ENCODE peak calls at places on chromosomes 12 and 14, in seven cellular contexts. C is AG04450; F is upper lobe of right lung; S is cardiac muscle cell; J is stomach; Q is CD8-positive, alpha-beta memory T cell; I is psoas muscle. E is an unnamed sample.

GRCh38 chr12:49763006-49763591 is 21.7 kb downstream of the TMBIM6 start:
- DNase-seq in C (no peak), F (peak; percentile 82), S (peak; percentile 65), J (peak; percentile 78), Q (peak; percentile 64), I (peak; percentile 85), E (no peak)

GRCh38 chr14:103846008-103846568 is 1.3 kb downstream of the PPP1R13B start:
- DNase-seq in C (no peak), F (no peak), S (no peak), J (no peak), Q (no peak), I (no peak), E (no peak)

GRCh38 chr14:101630056-101630960 is 69.0 kb downstream of the DIO3 start:
- DNase-seq in C (no peak), F (no peak), S (no peak), J (no peak), Q (no peak), I (no peak), E (no peak)

GRCh38 chr14:57189070-57189469 is 79.6 kb downstream of the EXOC5 start:
- DNase-seq in C (no peak), F (no peak), S (peak; percentile 45), J (no peak), Q (no peak), I (no peak), E (no peak)

GRCh38 chr12:108744021-108744897 is 12.9 kb upstream of the CORO1C start:
- DNase-seq in C (no peak), F (no peak), S (no peak), J (no peak), Q (no peak), I (no peak), E (no peak)

GRCh38 chr14:37194698-37195097 is 3.0 kb upstream of the MIPOL1 start:
- DNase-seq in C (no peak), F (no peak), S (no peak), J (no peak), Q (no peak), I (no peak), E (no peak)

GRCh38 chr12:93846936-93847516 is 169.9 kb downstream of the CRADD start:
- DNase-seq in C (no peak), F (no peak), S (no peak), J (no peak), Q (no peak), I (no peak), E (no peak)

GRCh38 chr12:4269279-4269991 is 4.1 kb upstream of the CCND2 start:
- DNase-seq in C (no peak), F (peak; percentile 89), S (peak; percentile 53), J (peak; percentile 68), Q (peak; percentile 92), I (peak; percentile 84), E (no peak)

GRCh38 chr14:81127785-81128184 is 93.0 kb downstream of the GTF2A1 start:
- DNase-seq in C (no peak), F (no peak), S (peak; percentile 35), J (no peak), Q (no peak), I (no peak), E (no peak)

GRCh38 chr12:64682572-64683277 is 72.4 kb downstream of the RASSF3 start:
- DNase-seq in C (peak; percentile 78), F (no peak), S (peak; percentile 97), J (no peak), Q (no peak), I (no peak), E (no peak)

GRCh38 chr12:124581792-124582424 is 14.5 kb upstream of the NCOR2 start:
- DNase-seq in C (no peak), F (no peak), S (no peak), J (no peak), Q (no peak), I (no peak), E (no peak)

GRCh38 chr12:108724054-108724889 is 7.0 kb downstream of the CORO1C start:
- DNase-seq in C (no peak), F (no peak), S (no peak), J (no peak), Q (no peak), I (no peak), E (no peak)

GRCh38 chr14:102917469-102918211 is 4.8 kb upstream of the AMN start:
- DNase-seq in C (no peak), F (peak; percentile 80), S (peak; percentile 54), J (peak; percentile 62), Q (peak; percentile 30), I (peak; percentile 76), E (no peak)

GRCh38 chr12:21451529-21451928 is 14.1 kb downstream of the PYROXD1 start:
- DNase-seq in C (no peak), F (no peak), S (peak; percentile 8), J (no peak), Q (no peak), I (no peak), E (no peak)

GRCh38 chr12:120534703-120535655 is 823 bp downstream of the RNF10 start:
- DNase-seq in C (peak; percentile 55), F (peak; percentile 77), S (peak; percentile 73), J (peak; percentile 45), Q (peak; percentile 40), I (peak; percentile 63), E (no peak)

GRCh38 chr12:69039881-69040280 is 106.9 kb upstream of the CPM start:
- DNase-seq in C (no peak), F (no peak), S (no peak), J (no peak), Q (no peak), I (no peak), E (no peak)

GRCh38 chr12:127819066-127819465 is 447.9 kb upstream of the TMEM132C start:
- DNase-seq in C (no peak), F (no peak), S (no peak), J (no peak), Q (no peak), I (no peak), E (no peak)

GRCh38 chr14:59803052-59803451 is 67.5 kb downstream of the RTN1 start:
- DNase-seq in C (no peak), F (no peak), S (no peak), J (no peak), Q (no peak), I (no peak), E (no peak)

GRCh38 chr12:116060765-116061164 is 216.7 kb downstream of the MED13L start:
- DNase-seq in C (no peak), F (no peak), S (no peak), J (no peak), Q (peak; percentile 23), I (no peak), E (peak; percentile 15)
- H3K4me3 ChIP-seq in C (no peak overlapping the region), F (no peak overlapping the region), S (no peak overlapping the region), J (no peak overlapping the region), Q (no peak overlapping the region), I (no peak overlapping the region), E (no peak overlapping the region)

DNA sequence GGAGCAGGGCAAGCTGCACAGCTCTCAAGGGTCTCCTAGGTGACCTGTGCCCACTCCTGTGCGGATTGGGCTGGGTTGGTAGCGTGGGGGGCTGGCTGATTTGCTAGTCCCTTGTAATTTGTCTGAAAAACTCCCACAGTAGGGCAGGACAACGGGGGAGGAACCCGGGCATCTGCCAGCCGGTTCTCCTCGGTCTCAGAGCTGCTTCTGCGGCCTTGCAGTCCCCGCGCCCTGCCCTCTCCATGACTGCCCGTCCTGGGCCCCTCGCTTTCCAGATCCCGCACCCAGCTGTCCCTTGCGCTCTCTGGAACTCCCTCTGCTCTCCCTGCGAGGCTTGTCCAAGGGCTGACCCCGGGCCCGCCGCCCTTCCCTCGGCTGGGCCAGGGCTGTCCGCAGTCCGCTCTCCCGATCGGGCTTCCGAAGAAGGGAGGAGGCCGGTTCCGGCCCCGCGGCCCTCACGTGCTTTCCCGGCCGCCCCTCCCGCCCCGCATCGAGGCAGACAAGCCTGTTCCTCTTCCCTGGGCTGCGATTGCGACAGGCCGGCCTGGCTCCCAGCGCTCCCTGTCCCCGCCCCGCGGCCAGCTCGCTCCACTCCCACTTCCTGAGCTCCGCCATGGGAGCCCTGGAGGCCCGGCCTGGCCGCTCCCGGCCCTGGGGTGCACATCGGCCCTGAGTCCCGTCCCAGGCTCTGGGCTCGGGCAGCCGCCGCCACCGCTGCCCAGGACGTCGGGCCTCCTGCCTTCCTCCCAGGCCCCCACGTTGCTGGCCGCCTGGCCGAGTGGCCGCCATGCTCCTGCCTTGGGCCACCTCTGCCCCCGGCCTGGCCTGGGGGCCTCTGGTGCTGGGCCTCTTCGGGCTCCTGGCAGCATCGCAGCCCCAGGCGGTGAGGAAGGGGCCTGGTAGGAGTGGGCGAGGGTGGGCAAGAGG is at the start of gene LTBR:
- DNase-seq in C (peak; percentile 76), F (peak; percentile 99), S (peak; percentile 99), J (peak; percentile 97), Q (no peak), I (peak; percentile 98), E (no peak)
- H3K4me3 ChIP-seq in C (peak within 1 kb of the TSS; percentile 72), F (peak within 1 kb of the TSS; percentile 96), S (no peak within 1 kb of the TSS), J (peak within 1 kb of the TSS; percentile 74), Q (no peak within 1 kb of the TSS), I (peak within 1 kb of the TSS; percentile 83), E (no peak within 1 kb of the TSS)

GRCh38 chr12:132449565-132450390 is 40.2 kb upstream of the FBRSL1 start:
- DNase-seq in C (no peak), F (no peak), S (no peak), J (no peak), Q (peak; percentile 57), I (no peak), E (peak; percentile 94)

GRCh38 chr12:132448453-132448800 is 41.5 kb upstream of the FBRSL1 start:
- DNase-seq in C (no peak), F (no peak), S (no peak), J (no peak), Q (no peak), I (peak; percentile 74), E (no peak)

GRCh38 chr12:132446535-132447326 is 43.2 kb upstream of the FBRSL1 start:
- DNase-seq in C (no peak), F (no peak), S (no peak), J (no peak), Q (no peak), I (peak; percentile 45), E (no peak)

GRCh38 chr12:132447327-132447720 is 42.6 kb upstream of the FBRSL1 start:
- DNase-seq in C (no peak), F (no peak), S (no peak), J (no peak), Q (no peak), I (no peak), E (no peak)

GRCh38 chr12:132447731-132448452 is 42.1 kb upstream of the FBRSL1 start:
- DNase-seq in C (no peak), F (no peak), S (no peak), J (no peak), Q (no peak), I (no peak), E (no peak)
- H3K4me3 ChIP-seq in C (no peak overlapping the region), F (no peak overlapping the region), S (no peak overlapping the region), J (no peak overlapping the region), Q (no peak overlapping the region), I (no peak overlapping the region), E (no peak overlapping the region)

GRCh38 chr14:32934891-32935633 is 3.6 kb upstream of the NPAS3 start:
- DNase-seq in C (no peak), F (no peak), S (no peak), J (no peak), Q (no peak), I (no peak), E (no peak)
- H3K4me3 ChIP-seq in C (peak overlapping the region; percentile 4), F (peak overlapping the region; percentile 16), S (peak overlapping the region; percentile 32), J (peak overlapping the region; percentile 51), Q (no peak overlapping the region), I (peak overlapping the region; percentile 68), E (no peak overlapping the region)

DNA sequence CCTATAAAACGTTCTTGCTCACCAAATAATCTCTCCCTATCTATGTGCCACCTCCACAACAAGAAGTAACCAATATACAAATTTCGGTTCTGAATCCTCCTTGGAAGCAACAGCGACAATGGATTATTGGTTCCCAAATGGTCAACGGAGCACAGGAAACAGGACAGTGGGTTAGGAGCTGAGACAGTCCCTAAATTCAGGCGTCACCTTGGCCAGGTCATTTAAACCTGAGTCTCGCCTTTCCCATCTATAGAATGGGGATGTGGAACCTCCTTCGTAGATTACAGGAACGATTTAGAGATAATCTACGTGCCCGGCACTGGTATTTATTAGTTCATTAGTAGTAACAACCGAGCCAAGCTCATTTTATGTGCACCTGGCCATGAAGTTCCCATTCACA is 1.1 kb downstream of the NT5DC3 start:
- DNase-seq in C (no peak), F (no peak), S (no peak), J (no peak), Q (no peak), I (no peak), E (no peak)
- H3K4me3 ChIP-seq in C (peak overlapping the region; percentile 73), F (peak overlapping the region; percentile 82), S (no peak overlapping the region), J (peak overlapping the region; percentile 78), Q (peak overlapping the region; percentile 64), I (peak overlapping the region; percentile 91), E (peak overlapping the region; percentile 78)

E was measured in GM12864.